ENCODE peak calls at places on chromosomes 5 and 9, in seven cellular contexts. D is GM12892, A is HepG2, N is K562, M is GM12878, S is SK-N-SH, O is H1. E is an unnamed sample.

GRCh38 chr9:121498150-121498486 is 1.5 kb downstream of the GGTA1 start:
- DNase-seq in D (peak; percentile 61), A (peak; percentile 67), N (peak; percentile 62), M (peak; percentile 21), S (peak; percentile 82), O (no peak), E (peak; percentile 71)

GRCh38 chr5:157778121-157778805 is 34.8 kb downstream of the LSM11 start:
- DNase-seq in D (no peak), A (peak; percentile 56), N (no peak), M (no peak), S (peak; percentile 43), O (no peak), E (no peak)

GRCh38 chr9:88076286-88077070 is 61.8 kb downstream of the SPATA31C2 start:
- DNase-seq in D (no peak), A (peak; percentile 50), N (peak; percentile 42), M (no peak), S (peak; percentile 91), O (peak; percentile 49), E (peak; percentile 18)

GRCh38 chr5:14153071-14153864 is 10.1 kb downstream of the TRIO start:
- DNase-seq in D (no peak), A (no peak), N (no peak), M (no peak), S (no peak), O (no peak), E (no peak)

GRCh38 chr5:110269478-110270142 is 456.9 kb downstream of the TMEM232 start:
- DNase-seq in D (no peak), A (no peak), N (no peak), M (no peak), S (no peak), O (no peak), E (no peak)

GRCh38 chr5:118956727-118957126 is 31.6 kb downstream of the DTWD2 start:
- DNase-seq in D (no peak), A (no peak), N (no peak), M (no peak), S (peak; percentile 34), O (no peak), E (no peak)

GRCh38 chr5:94623026-94623425 is 4.6 kb downstream of the SLF1 start:
- DNase-seq in D (no peak), A (no peak), N (no peak), M (no peak), S (no peak), O (no peak), E (no peak)

GRCh38 chr9:131500377-131500776 is 2.3 kb upstream of the POMT1 start:
- DNase-seq in D (no peak), A (no peak), N (no peak), M (no peak), S (no peak), O (no peak), E (no peak)

DNA sequence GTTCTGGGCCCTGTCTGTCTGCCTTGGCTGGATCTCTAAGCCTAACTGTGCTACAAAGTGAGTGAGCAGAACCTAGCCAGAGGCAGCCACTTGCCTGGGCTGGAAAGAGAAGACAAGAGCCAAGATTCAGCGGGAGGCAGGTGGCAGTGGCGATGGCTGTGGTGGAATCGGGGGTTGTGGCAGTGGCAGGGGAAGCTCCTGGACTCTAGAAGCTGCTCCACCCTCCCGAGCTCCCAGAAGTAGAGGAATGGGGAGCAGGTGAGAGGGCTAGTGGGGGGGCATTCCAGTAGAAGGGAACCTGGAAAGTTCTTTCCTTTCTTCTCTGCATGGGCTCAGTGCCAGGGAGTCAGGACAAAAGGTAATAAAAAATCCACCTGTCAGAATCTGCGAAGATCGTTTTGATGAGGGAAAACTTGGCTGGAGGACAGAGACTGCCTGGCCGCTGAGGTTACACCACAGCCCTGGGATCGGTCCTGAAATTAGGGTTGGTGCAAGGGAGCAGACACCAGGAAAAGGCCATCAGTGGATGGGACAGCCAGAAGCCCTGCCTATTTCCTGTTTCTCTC is 1.7 kb downstream of the CRAT start:
- DNase-seq in D (no peak), A (no peak), N (no peak), M (no peak), S (no peak), O (no peak), E (no peak)
- TF ChIP-seq POLR2AphosphoS5 in D (no peak), A (no peak), N (no peak), M (no peak), S (no peak), O (no peak), E (no peak)

DNA sequence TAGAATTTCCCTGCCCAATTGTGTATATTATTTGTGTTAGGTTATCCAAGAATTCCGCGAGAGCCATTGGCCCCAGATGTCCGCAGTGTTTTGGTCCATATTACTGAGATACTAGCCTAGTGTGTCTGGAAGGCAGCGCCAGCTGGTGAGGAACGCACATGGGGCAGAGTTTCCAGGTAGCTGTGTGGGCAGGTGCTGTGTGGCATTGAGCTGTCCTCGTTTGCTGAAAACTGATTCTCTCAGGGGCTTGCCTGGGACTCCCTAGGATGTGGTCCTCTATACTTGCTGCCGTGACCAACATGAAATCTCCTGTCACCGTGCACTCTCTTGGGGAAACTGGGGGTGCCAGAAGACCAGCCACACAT is 288.7 kb downstream of the FANCC start:
- DNase-seq in D (no peak), A (no peak), N (no peak), M (no peak), S (no peak), O (no peak), E (no peak)
- TF ChIP-seq TAF1 in D (no peak), A (no peak), N (no peak), M (no peak), S (no peak), O (no peak), E (no peak)

GRCh38 chr9:12604154-12604825 is 88.9 kb upstream of the TYRP1 start:
- DNase-seq in D (no peak), A (no peak), N (no peak), M (no peak), S (no peak), O (no peak), E (no peak)
- TF ChIP-seq POLR2AphosphoS5 in D (no peak), A (no peak), N (no peak), M (no peak), S (no peak), O (no peak), E (no peak)

DNA sequence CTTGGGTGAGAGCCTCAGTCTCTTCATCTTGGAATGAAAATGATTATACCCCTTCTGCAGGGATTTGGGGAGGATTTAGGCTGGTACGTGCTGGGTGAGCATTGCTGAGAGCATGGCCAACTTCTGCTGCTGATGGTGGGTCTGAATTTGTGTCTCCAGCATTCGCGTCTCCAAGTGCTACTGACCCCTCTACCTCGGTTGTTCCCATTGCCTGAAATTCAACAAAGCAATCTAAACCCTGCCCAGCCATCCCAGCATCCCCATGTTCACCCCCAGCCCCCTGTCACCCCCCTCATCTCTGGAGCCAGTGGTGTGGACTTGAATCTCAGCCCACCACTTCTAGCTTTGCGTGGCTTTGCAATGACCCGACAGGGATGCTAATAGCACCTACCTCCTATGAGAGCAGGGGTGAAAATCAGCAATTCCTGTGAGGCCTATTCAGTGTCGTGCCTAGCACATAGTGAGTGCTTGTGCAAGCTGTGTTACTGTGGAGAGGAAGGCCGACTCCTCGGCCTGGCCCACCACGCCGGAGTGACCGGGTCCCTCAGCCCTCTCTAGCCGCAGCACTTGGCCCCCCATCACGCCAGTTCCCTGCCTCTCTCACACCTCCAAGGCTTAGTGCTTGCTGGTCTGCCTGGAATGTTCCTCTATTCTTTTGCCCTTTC is 43.4 kb upstream of the SH3PXD2B start:
- DNase-seq in D (no peak), A (no peak), N (no peak), M (no peak), S (no peak), O (no peak), E (no peak)
- TF ChIP-seq TAF1 in D (no peak), A (no peak), N (no peak), M (no peak), S (no peak), O (no peak), E (no peak)

GRCh38 chr5:150293091-150293941 is 3.7 kb upstream of the CAMK2A start:
- DNase-seq in D (no peak), A (no peak), N (peak; percentile 80), M (no peak), S (no peak), O (no peak), E (no peak)

GRCh38 chr5:150291388-150292385 is 2.1 kb upstream of the CAMK2A start:
- DNase-seq in D (no peak), A (no peak), N (no peak), M (no peak), S (no peak), O (no peak), E (no peak)

GRCh38 chr5:150286820-150287219 is 2.8 kb downstream of the CAMK2A start:
- DNase-seq in D (no peak), A (peak; percentile 73), N (peak; percentile 74), M (no peak), S (peak; percentile 90), O (no peak), E (peak; percentile 47)

GRCh38 chr5:150288361-150288760 is 1.2 kb downstream of the CAMK2A start:
- DNase-seq in D (no peak), A (no peak), N (no peak), M (no peak), S (no peak), O (no peak), E (no peak)

GRCh38 chr5:150289551-150290390 is at the start of gene CAMK2A:
- DNase-seq in D (no peak), A (no peak), N (peak; percentile 50), M (no peak), S (peak; percentile 56), O (no peak), E (no peak)
- TF ChIP-seq POLR2AphosphoS5 in D (no peak), A (no peak), N (no peak), M (no peak), S (no peak), O (no peak), E (no peak)